ENCODE peak calls at places on chromosomes 2 and 18, in eight cellular contexts. N is heart right ventricle; Z is naive thymus-derived CD4-positive, alpha-beta T cell; Y is neuronal stem cell; S is aorta; M is body of pancreas; O is MM.1S; F is lower lobe of right lung. D is an unnamed sample. For H3K36me3, the result is how much of the 10 kb centered on the place peaks cover.

GRCh38 chr2:85215074-85216050 is 82.2 kb downstream of the TCF7L1 start:
- DNase-seq in N (no peak), Z (no peak), Y (no peak), S (no peak), M (no peak), O (peak), F (no peak), D (no peak)

GRCh38 chr18:79527656-79528055 is 131.9 kb downstream of the NFATC1 start:
- DNase-seq in N (no peak), Z (no peak), Y (no peak), S (peak), M (no peak), O (no peak), F (peak), D (no peak)

GRCh38 chr2:112665113-112665780 is 19.5 kb downstream of the SLC20A1 start:
- DNase-seq in N (no peak), Z (no peak), Y (no peak), S (no peak), M (no peak), O (no peak), F (no peak), D (no peak)

GRCh38 chr2:155645771-155646170 is 686.8 kb downstream of the NR4A2 start:
- DNase-seq in N (no peak), Z (no peak), Y (no peak), S (no peak), M (no peak), O (no peak), F (no peak), D (no peak)

GRCh38 chr2:210606001-210606400 is 49.6 kb downstream of the CPS1 start:
- DNase-seq in N (no peak), Z (no peak), Y (no peak), S (no peak), M (no peak), O (no peak), F (no peak), D (no peak)

GRCh38 chr18:62768172-62768943 is 53.0 kb downstream of the PHLPP1 start:
- DNase-seq in N (no peak), Z (no peak), Y (no peak), S (no peak), M (no peak), O (no peak), F (no peak), D (no peak)

GRCh38 chr2:150415022-150415421 is 72.4 kb downstream of the RND3 start:
- DNase-seq in N (no peak), Z (no peak), Y (no peak), S (no peak), M (no peak), O (no peak), F (no peak), D (no peak)

GRCh38 chr18:69401475-69402218 is 959 bp downstream of the DOK6 start:
- DNase-seq in N (peak), Z (no peak), Y (peak), S (peak), M (no peak), O (no peak), F (no peak), D (no peak)

GRCh38 chr2:46811379-46812310 is 104.0 kb downstream of the MCFD2 start:
- DNase-seq in N (no peak), Z (no peak), Y (no peak), S (no peak), M (no peak), O (no peak), F (no peak), D (no peak)

DNA sequence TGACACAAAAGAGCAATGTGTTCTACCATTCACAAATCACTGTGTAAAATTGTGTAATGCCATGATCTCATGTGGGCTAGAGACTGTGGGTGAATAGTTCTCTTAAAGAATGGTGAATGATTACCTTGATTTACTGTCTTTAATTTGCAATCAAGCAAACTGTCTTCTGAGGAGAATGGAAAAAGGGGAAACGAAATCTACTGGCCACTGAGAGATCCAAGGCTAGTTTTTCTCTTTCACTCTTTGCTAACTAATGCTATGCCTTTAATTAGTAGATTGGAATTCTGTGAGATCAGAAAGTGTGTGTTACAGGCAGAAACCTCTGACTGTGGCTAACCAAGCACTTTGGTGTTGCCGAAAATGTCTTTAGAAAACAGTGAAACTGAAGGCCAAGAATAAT is 422.7 kb downstream of the TGIF1 start:
- DNase-seq in N (no peak), Z (no peak), Y (no peak), S (no peak), M (no peak), O (no peak), F (no peak), D (no peak)
- H3K27ac ChIP-seq in N (no peak), Z (no peak), Y (no peak), S (no peak), M (no peak), O (no peak), F (no peak), D (no peak)

GRCh38 chr2:44335806-44336538 is 25.3 kb downstream of the PREPL start:
- DNase-seq in N (no peak), Z (no peak), Y (no peak), S (no peak), M (no peak), O (no peak), F (no peak), D (no peak)
- H3K36me3 ChIP-seq in N (half or more), Z (under half), Y (under half), S (under half), M (under half), O (under half), F (half or more), D (half or more)

DNA sequence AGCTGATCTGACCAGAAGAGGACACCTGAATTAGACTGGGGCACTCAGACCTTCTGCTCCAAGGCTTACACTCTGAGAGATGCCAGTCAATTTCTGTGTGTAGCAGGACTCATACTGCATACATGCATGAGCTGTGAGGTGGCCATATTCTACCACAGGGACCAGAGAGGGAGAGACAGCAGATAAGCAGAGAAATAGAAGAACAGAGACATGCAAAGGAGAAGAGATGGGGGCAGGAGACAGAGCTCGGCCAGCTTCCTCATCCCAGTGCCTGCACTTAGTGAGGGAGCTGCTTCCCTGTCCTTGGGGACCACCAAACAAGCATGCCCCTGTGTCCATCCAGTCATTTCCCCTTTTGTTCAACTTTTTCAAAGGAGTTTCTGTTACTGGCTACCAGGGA is 73.9 kb upstream of the ALK start:
- DNase-seq in N (no peak), Z (no peak), Y (no peak), S (no peak), M (no peak), O (no peak), F (no peak), D (no peak)
- H3K27ac ChIP-seq in N (no peak), Z (no peak), Y (no peak), S (no peak), M (no peak), O (no peak), F (no peak), D (no peak)

DNA sequence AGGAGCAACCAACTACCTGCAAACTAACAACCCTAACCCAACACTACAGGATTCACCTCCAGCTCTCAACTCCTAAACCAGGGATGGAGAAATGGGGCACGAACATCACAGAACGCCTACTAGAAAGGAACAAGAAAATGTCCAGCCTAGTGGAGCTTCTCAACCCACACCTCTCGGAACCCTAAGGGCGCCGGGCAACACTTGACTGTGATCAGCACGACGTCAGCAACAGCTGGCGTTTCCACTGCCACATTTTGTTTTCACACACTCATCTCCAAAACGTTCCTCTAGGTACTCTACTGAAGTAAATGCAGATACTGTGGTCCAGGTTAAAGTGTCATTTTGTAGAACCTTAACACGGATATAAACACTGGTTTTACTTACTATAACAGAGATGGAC is 4.2 kb downstream of the RNASEH1 start:
- DNase-seq in N (no peak), Z (no peak), Y (no peak), S (no peak), M (no peak), O (no peak), F (no peak), D (no peak)
- H3K36me3 ChIP-seq in N (half or more), Z (under half), Y (under half), S (under half), M (under half), O (under half), F (half or more), D (half or more)

GRCh38 chr2:188881434-188881833 is 92.7 kb upstream of the COL3A1 start:
- DNase-seq in N (no peak), Z (no peak), Y (no peak), S (no peak), M (no peak), O (no peak), F (no peak), D (no peak)
- H3K27ac ChIP-seq in N (no peak), Z (no peak), Y (no peak), S (no peak), M (no peak), O (no peak), F (no peak), D (no peak)